ENCODE peak calls at places on chromosome 11, in eight cellular contexts. D, L, W, V, Y, O, E and I are unnamed samples.

GRCh38 chr11:133406493-133406892 is 125.8 kb downstream of the OPCML start:
- DNase-seq in V (no peak), Y (no peak), W (no peak), E (no peak), O (no peak), L (no peak), D (no peak), I (no peak)

GRCh38 chr11:12399355-12399754 is 22.0 kb downstream of the PARVA start:
- DNase-seq in W (no peak), O (no peak), V (no peak), Y (no peak), D (no peak), L (no peak), E (no peak), I (no peak)

GRCh38 chr11:84829162-84829561 is 798.0 kb downstream of the DLG2 start:
- DNase-seq in L (no peak), O (no peak), E (no peak), W (no peak), D (no peak), Y (no peak), V (no peak), I (no peak)

GRCh38 chr11:64687641-64688533 is 35.1 kb downstream of the NRXN2 start:
- DNase-seq in D (no peak), W (no peak), L (no peak), E (peak; percentile 3), Y (no peak), V (peak; percentile 40), O (peak; percentile 34), I (no peak)

GRCh38 chr11:12149672-12150225 is 39.4 kb downstream of the MICAL2 start:
- DNase-seq in L (no peak), Y (no peak), W (no peak), O (no peak), V (peak; percentile 49), E (no peak), D (no peak), I (no peak)

GRCh38 chr11:28476053-28476452 is 367.9 kb downstream of the METTL15 start:
- DNase-seq in Y (no peak), O (no peak), L (no peak), V (no peak), D (no peak), E (no peak), W (peak; percentile 11), I (no peak)

GRCh38 chr11:80383655-80384054 is 942.8 kb upstream of the TENM4 start:
- DNase-seq in E (no peak), Y (no peak), W (no peak), D (no peak), L (no peak), V (no peak), O (no peak), I (no peak)

GRCh38 chr11:94068764-94069163 is 47.6 kb downstream of the HEPHL1 start:
- DNase-seq in W (no peak), D (no peak), L (no peak), Y (peak; percentile 8), V (no peak), E (no peak), O (no peak), I (no peak)

GRCh38 chr11:17129003-17129402 is 51.5 kb upstream of the RPS13 start:
- DNase-seq in D (no peak), O (no peak), E (no peak), L (no peak), W (no peak), V (no peak), Y (no peak), I (no peak)

GRCh38 chr11:60950933-60951610 is 904 bp downstream of the SLC15A3 start:
- DNase-seq in W (no peak), E (no peak), Y (no peak), D (no peak), V (no peak), O (peak; percentile 60), L (no peak), I (no peak)

GRCh38 chr11:1866226-1866625 is 13.3 kb downstream of the LSP1 start:
- DNase-seq in W (no peak), V (no peak), E (no peak), O (no peak), Y (no peak), D (no peak), L (no peak), I (no peak)

GRCh38 chr11:64539711-64540420 is 51.2 kb upstream of the SLC22A12 start:
- DNase-seq in D (no peak), E (no peak), O (no peak), W (no peak), V (no peak), L (no peak), Y (no peak), I (no peak)

GRCh38 chr11:75429902-75430691 is 2.9 kb downstream of the KLHL35 start:
- DNase-seq in W (peak; percentile 83), E (peak; percentile 59), L (peak; percentile 69), V (peak; percentile 53), D (peak; percentile 54), Y (no peak), O (no peak), I (peak; percentile 84)

GRCh38 chr11:83051760-83052671 is 19.7 kb downstream of the RAB30 start:
- DNase-seq in E (peak; percentile 10), O (no peak), L (peak; percentile 99), Y (no peak), W (no peak), V (peak; percentile 60), D (no peak), I (peak; percentile 23)

GRCh38 chr11:10302744-10303557 is 1.9 kb upstream of the ADM start:
- DNase-seq in O (peak; percentile 89), W (peak; percentile 80), L (peak; percentile 86), V (peak; percentile 74), Y (peak; percentile 82), E (no peak), D (peak; percentile 50), I (peak; percentile 83)

GRCh38 chr11:128061321-128061871 is 526.0 kb downstream of the ETS1 start:
- DNase-seq in Y (peak; percentile 28), W (no peak), V (no peak), L (peak; percentile 39), D (no peak), E (peak; percentile 45), O (peak; percentile 11), I (no peak)

GRCh38 chr11:92008249-92008648 is 216.4 kb upstream of the FAT3 start:
- DNase-seq in Y (no peak), E (no peak), D (no peak), V (no peak), W (no peak), L (no peak), O (no peak), I (no peak)

GRCh38 chr11:67248653-67249052 is 17.6 kb upstream of the GRK2 start:
- DNase-seq in D (peak; percentile 17), L (peak; percentile 61), W (no peak), O (no peak), E (no peak), Y (peak; percentile 71), V (no peak), I (peak; percentile 26)